ENCODE peak calls at places on chromosomes 3 and 15, in nine cellular contexts. P is AG10803, U is sigmoid colon, T is ovary, H is epithelial cell of esophagus, C is colonic mucosa, O is left ventricle myocardium inferior, L is keratinocyte, E is cardiac muscle cell. M is an unnamed sample.

GRCh38 chr3:72327008-72327407 is 521.2 kb downstream of the SHQ1 start:
- DNase-seq in P (no peak), U (no peak), T (no peak), H (no peak), C (no peak), O (no peak), L (no peak), E (no peak), M (no peak)

GRCh38 chr3:183033746-183034145 is 53.4 kb upstream of the DCUN1D1 start:
- DNase-seq in P (peak), U (no peak), T (no peak), H (no peak), C (no peak), O (no peak), L (no peak), E (no peak), M (peak)

GRCh38 chr3:42188365-42188764 is 77.6 kb downstream of the CCK start:
- DNase-seq in P (no peak), U (peak), T (no peak), H (no peak), C (no peak), O (no peak), L (no peak), E (no peak), M (no peak)

GRCh38 chr15:32823750-32824149 is 105.9 kb downstream of the GREM1 start:
- DNase-seq in P (no peak), U (no peak), T (no peak), H (no peak), C (no peak), O (no peak), L (no peak), E (no peak), M (no peak)

GRCh38 chr3:126685041-126685440 is 19.0 kb upstream of the CHCHD6 start:
- DNase-seq in P (peak), U (no peak), T (no peak), H (no peak), C (no peak), O (no peak), L (no peak), E (no peak), M (no peak)

GRCh38 chr3:10303785-10304184 is 11.0 kb upstream of the GHRL start:
- DNase-seq in P (no peak), U (no peak), T (no peak), H (no peak), C (no peak), O (no peak), L (no peak), E (no peak), M (no peak)

GRCh38 chr3:29370451-29371420 is 89.9 kb downstream of the RBMS3 start:
- DNase-seq in P (peak), U (no peak), T (no peak), H (peak), C (no peak), O (no peak), L (no peak), E (no peak), M (no peak)

GRCh38 chr3:124576565-124577493 is 153.4 kb upstream of the UMPS start:
- DNase-seq in P (no peak), U (no peak), T (no peak), H (no peak), C (no peak), O (no peak), L (no peak), E (no peak), M (no peak)

GRCh38 chr3:181318321-181318720 is 328.8 kb upstream of the DNAJC19 start:
- DNase-seq in P (no peak), U (no peak), T (no peak), H (no peak), C (no peak), O (no peak), L (no peak), E (no peak), M (no peak)

GRCh38 chr3:106342386-106342785 is 473.6 kb upstream of the CBLB start:
- DNase-seq in P (no peak), U (no peak), T (no peak), H (no peak), C (no peak), O (no peak), L (no peak), E (no peak), M (no peak)

GRCh38 chr15:83457149-83457548 is 10.0 kb downstream of the SH3GL3 start:
- DNase-seq in P (no peak), U (no peak), T (no peak), H (no peak), C (no peak), O (no peak), L (no peak), E (no peak), M (no peak)

GRCh38 chr3:143885803-143886427 is 37.6 kb upstream of the SLC9A9 start:
- DNase-seq in P (peak), U (no peak), T (no peak), H (peak), C (peak), O (no peak), L (no peak), E (peak), M (peak)

GRCh38 chr3:129022995-129023332 is 21.9 kb downstream of the EFCC1 start:
- DNase-seq in P (no peak), U (no peak), T (no peak), H (no peak), C (no peak), O (no peak), L (no peak), E (no peak), M (no peak)

GRCh38 chr3:153621988-153622387 is 460.0 kb downstream of the RAP2B start:
- DNase-seq in P (no peak), U (no peak), T (no peak), H (peak), C (no peak), O (no peak), L (no peak), E (no peak), M (peak)

GRCh38 chr15:51492528-51492927 is 130.0 kb downstream of the DMXL2 start:
- DNase-seq in P (no peak), U (no peak), T (no peak), H (no peak), C (no peak), O (no peak), L (no peak), E (no peak), M (no peak)

GRCh38 chr15:76337739-76338554 is 1.4 kb downstream of the ISL2 start:
- DNase-seq in P (no peak), U (no peak), T (no peak), H (no peak), C (no peak), O (no peak), L (no peak), E (peak), M (no peak)

GRCh38 chr3:170033489-170033888 is 4.3 kb upstream of the GPR160 start:
- DNase-seq in P (no peak), U (no peak), T (no peak), H (no peak), C (peak), O (no peak), L (no peak), E (no peak), M (no peak)

GRCh38 chr3:137709011-137709601 is 55.0 kb upstream of the SOX14 start:
- DNase-seq in P (no peak), U (no peak), T (no peak), H (peak), C (no peak), O (no peak), L (no peak), E (peak), M (no peak)

GRCh38 chr15:70077436-70077835 is 20.3 kb downstream of the TLE3 start:
- DNase-seq in P (no peak), U (peak), T (no peak), H (no peak), C (no peak), O (peak), L (no peak), E (no peak), M (no peak)

GRCh38 chr15:52233405-52233804 is 42.2 kb upstream of the GNB5 start:
- DNase-seq in P (peak), U (no peak), T (no peak), H (no peak), C (no peak), O (no peak), L (no peak), E (no peak), M (no peak)

GRCh38 chr15:80478075-80478474 is 73.9 kb downstream of the ARNT2 start:
- DNase-seq in P (peak), U (no peak), T (no peak), H (no peak), C (no peak), O (no peak), L (no peak), E (no peak), M (peak)

GRCh38 chr3:50494136-50494535 is 9.3 kb downstream of the CACNA2D2 start:
- DNase-seq in P (no peak), U (no peak), T (no peak), H (no peak), C (no peak), O (no peak), L (no peak), E (no peak), M (no peak)

GRCh38 chr3:58117561-58118305 is 93.0 kb downstream of the DNASE1L3 start:
- DNase-seq in P (peak), U (no peak), T (peak), H (no peak), C (peak), O (peak), L (no peak), E (no peak), M (peak)

GRCh38 chr3:174548841-174549623 is 310.1 kb upstream of the NAALADL2 start:
- DNase-seq in P (no peak), U (no peak), T (no peak), H (no peak), C (no peak), O (no peak), L (no peak), E (no peak), M (no peak)
- TF ChIP-seq CTCF in P (no peak), U (no peak), T (no peak), H (no peak), C (no peak), O (no peak), L (no peak), E (no peak), M (no peak)

GRCh38 chr15:27481768-27482167 is 510.8 kb downstream of the GABRG3 start:
- DNase-seq in P (no peak), U (no peak), T (no peak), H (no peak), C (no peak), O (no peak), L (no peak), E (no peak), M (no peak)
- H3K4me3 ChIP-seq in P (no peak), U (no peak), T (no peak), H (no peak), C (no peak), O (no peak), L (no peak), E (no peak), M (no peak)

DNA sequence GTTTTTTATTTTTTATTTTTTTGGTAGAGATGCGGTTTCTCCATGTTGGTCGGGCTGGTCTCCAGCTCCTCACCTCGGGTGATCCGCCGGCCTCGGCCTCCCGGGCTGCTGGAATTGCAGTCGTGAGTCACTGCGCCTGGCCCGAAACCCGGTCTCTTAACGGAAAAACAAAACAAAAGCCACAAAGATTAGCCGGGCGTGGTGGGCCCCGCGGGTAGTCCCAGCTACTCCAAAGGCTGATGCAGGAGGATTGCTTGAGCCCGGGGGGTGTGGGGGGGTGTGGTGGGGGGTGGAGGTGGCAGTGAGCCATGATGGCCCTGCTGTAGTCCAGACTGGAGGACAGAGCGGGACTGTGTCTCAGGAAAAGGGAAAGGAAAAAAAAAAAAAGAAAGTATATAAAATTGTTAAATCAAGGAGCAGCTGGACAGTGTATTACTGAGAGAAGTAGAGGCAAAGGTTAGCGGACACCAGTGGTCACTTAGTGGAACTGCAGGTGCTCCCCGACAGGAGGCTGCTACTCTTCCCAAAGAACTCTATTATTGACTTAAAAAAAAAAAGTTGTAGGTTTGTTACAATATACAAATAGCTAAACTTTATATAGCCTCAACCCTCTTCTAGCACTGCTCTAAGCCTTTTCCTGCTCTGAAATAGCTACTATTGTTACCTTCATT is 30.3 kb upstream of the TUBGCP5 start:
- DNase-seq in P (no peak), U (no peak), T (no peak), H (no peak), C (no peak), O (no peak), L (no peak), E (no peak), M (no peak)
- TF ChIP-seq CTCF in P (no peak), U (no peak), T (no peak), H (no peak), C (no peak), O (peak), L (no peak), E (no peak), M (peak)

GRCh38 chr15:45642203-45642932 is 7.5 kb downstream of the SQOR start:
- DNase-seq in P (peak), U (peak), T (no peak), H (peak), C (no peak), O (no peak), L (no peak), E (no peak), M (peak)
- H3K4me3 ChIP-seq in P (peak), U (no peak), T (no peak), H (no peak), C (no peak), O (no peak), L (peak), E (no peak), M (no peak)

GRCh38 chr3:36695113-36695768 is 69.1 kb downstream of the DCLK3 start:
- DNase-seq in P (no peak), U (no peak), T (no peak), H (no peak), C (no peak), O (no peak), L (no peak), E (no peak), M (no peak)

GRCh38 chr3:36696799-36697198 is 67.6 kb downstream of the DCLK3 start:
- DNase-seq in P (no peak), U (no peak), T (no peak), H (no peak), C (no peak), O (no peak), L (no peak), E (no peak), M (no peak)

GRCh38 chr3:36695769-36696137 is 68.6 kb downstream of the DCLK3 start:
- DNase-seq in P (peak), U (no peak), T (no peak), H (peak), C (no peak), O (no peak), L (peak), E (no peak), M (peak)

GRCh38 chr3:36698314-36698713 is 66.0 kb downstream of the DCLK3 start:
- DNase-seq in P (no peak), U (no peak), T (no peak), H (peak), C (no peak), O (no peak), L (no peak), E (no peak), M (no peak)

GRCh38 chr3:36697397-36698001 is 66.9 kb downstream of the DCLK3 start:
- DNase-seq in P (no peak), U (no peak), T (no peak), H (no peak), C (no peak), O (no peak), L (no peak), E (peak), M (peak)
- TF ChIP-seq CTCF in P (peak), U (no peak), T (no peak), H (no peak), C (no peak), O (no peak), L (peak), E (no peak), M (peak)

DNA sequence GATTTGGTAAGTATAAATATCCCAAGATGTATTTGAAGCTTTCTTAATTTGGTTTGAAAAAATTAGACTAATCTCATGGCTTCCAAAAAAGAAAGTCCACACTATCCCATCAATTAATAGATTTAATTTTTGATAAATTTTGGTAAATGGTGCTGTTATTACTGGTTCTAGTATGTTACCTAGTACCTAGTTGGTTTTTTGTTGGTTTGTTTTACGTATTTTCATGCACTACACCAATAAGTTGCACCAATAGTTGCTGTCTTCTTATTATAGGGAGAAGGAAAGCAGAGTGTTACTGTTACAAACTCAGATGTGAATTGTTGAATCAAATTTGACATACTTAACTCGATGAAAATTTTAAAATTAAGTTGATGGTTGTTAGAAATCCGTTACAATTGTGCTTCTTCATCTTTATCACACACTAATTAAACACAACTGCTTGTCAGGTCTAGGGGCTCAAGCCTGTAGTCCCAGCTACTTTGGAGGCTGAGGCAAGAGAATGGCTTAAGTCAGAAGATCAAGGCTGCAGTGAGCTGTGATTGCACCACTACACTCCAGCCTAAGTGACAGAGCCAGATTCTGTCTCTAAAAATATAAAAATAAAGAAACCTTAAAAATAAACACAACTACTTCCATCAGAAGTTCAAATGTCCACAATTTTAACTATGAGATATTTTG is 23.1 kb upstream of the MBNL1 start:
- DNase-seq in P (no peak), U (no peak), T (no peak), H (no peak), C (no peak), O (no peak), L (no peak), E (no peak), M (no peak)
- H3K4me3 ChIP-seq in P (no peak), U (no peak), T (no peak), H (no peak), C (peak), O (no peak), L (no peak), E (no peak), M (no peak)

GRCh38 chr15:36921484-36922091 is 178.8 kb downstream of the MEIS2 start:
- DNase-seq in P (no peak), U (no peak), T (no peak), H (no peak), C (no peak), O (no peak), L (no peak), E (peak), M (no peak)

GRCh38 chr15:36926422-36926815 is 173.9 kb downstream of the MEIS2 start:
- DNase-seq in P (no peak), U (no peak), T (no peak), H (no peak), C (no peak), O (no peak), L (no peak), E (no peak), M (no peak)

GRCh38 chr15:36924076-36924475 is 176.3 kb downstream of the MEIS2 start:
- DNase-seq in P (no peak), U (no peak), T (no peak), H (no peak), C (no peak), O (no peak), L (no peak), E (no peak), M (no peak)

GRCh38 chr15:36931434-36931833 is 168.9 kb downstream of the MEIS2 start:
- DNase-seq in P (no peak), U (no peak), T (no peak), H (no peak), C (no peak), O (no peak), L (no peak), E (no peak), M (no peak)

GRCh38 chr15:36925671-36926421 is 174.5 kb downstream of the MEIS2 start:
- DNase-seq in P (no peak), U (no peak), T (no peak), H (no peak), C (no peak), O (no peak), L (no peak), E (no peak), M (no peak)
- TF ChIP-seq CTCF in P (no peak), U (no peak), T (no peak), H (no peak), C (no peak), O (no peak), L (no peak), E (no peak), M (no peak)

M was measured in choroid plexus epithelial cell.